ENCODE peak calls at places on chromosomes 5 and 9, in nine cellular contexts. One of them, this sample, is unnamed.

GRCh38 chr5:141787376-141787775 is 90.8 kb downstream of the PCDH1 start:
- DNase-seq in stomach: no peak
- DNase-seq in GM23338: no peak
- DNase-seq in HL-60: no peak
- DNase-seq in breast epithelium: no peak
- DNase-seq in endothelial cell of umbilical vein: no peak
- DNase-seq in sigmoid colon: no peak
- DNase-seq in HCT116: no peak
- DNase-seq in spleen: no peak
- DNase-seq in this sample: no peak

GRCh38 chr5:38546691-38547146 is 9.7 kb downstream of the LIFR start:
- DNase-seq in stomach: no peak
- DNase-seq in breast epithelium: no peak
- DNase-seq in spleen: no peak
- DNase-seq in sigmoid colon: no peak
- DNase-seq in HL-60: no peak
- DNase-seq in GM23338: no peak
- DNase-seq in endothelial cell of umbilical vein: no peak
- DNase-seq in HCT116: no peak
- DNase-seq in this sample: no peak

GRCh38 chr5:1840741-1841521 is 39.7 kb downstream of the NDUFS6 start:
- DNase-seq in stomach: no peak
- DNase-seq in spleen: peak
- DNase-seq in endothelial cell of umbilical vein: no peak
- DNase-seq in HCT116: no peak
- DNase-seq in sigmoid colon: no peak
- DNase-seq in HL-60: no peak
- DNase-seq in GM23338: peak
- DNase-seq in breast epithelium: no peak
- DNase-seq in this sample: no peak

GRCh38 chr9:16252631-16253030 is 617.8 kb downstream of the BNC2 start:
- DNase-seq in HL-60: no peak
- DNase-seq in breast epithelium: no peak
- DNase-seq in spleen: no peak
- DNase-seq in GM23338: peak
- DNase-seq in sigmoid colon: no peak
- DNase-seq in stomach: no peak
- DNase-seq in endothelial cell of umbilical vein: no peak
- DNase-seq in HCT116: no peak
- DNase-seq in this sample: no peak

GRCh38 chr9:94639996-94640376 is 668 bp upstream of the FBP1 start:
- DNase-seq in stomach: no peak
- DNase-seq in HL-60: no peak
- DNase-seq in spleen: no peak
- DNase-seq in HCT116: no peak
- DNase-seq in GM23338: peak
- DNase-seq in endothelial cell of umbilical vein: no peak
- DNase-seq in breast epithelium: no peak
- DNase-seq in sigmoid colon: no peak
- DNase-seq in this sample: peak

GRCh38 chr9:93900971-93901861 is 53.9 kb downstream of the BARX1 start:
- DNase-seq in spleen: peak
- DNase-seq in GM23338: no peak
- DNase-seq in sigmoid colon: peak
- DNase-seq in breast epithelium: peak
- DNase-seq in endothelial cell of umbilical vein: no peak
- DNase-seq in HL-60: no peak
- DNase-seq in HCT116: no peak
- DNase-seq in stomach: no peak
- DNase-seq in this sample: peak

GRCh38 chr9:37197158-37198033 is 77.0 kb downstream of the ZCCHC7 start:
- DNase-seq in stomach: no peak
- DNase-seq in GM23338: peak
- DNase-seq in HL-60: peak
- DNase-seq in sigmoid colon: no peak
- DNase-seq in spleen: no peak
- DNase-seq in endothelial cell of umbilical vein: peak
- DNase-seq in HCT116: no peak
- DNase-seq in breast epithelium: no peak
- DNase-seq in this sample: no peak

GRCh38 chr5:150139334-150139733 is 16.3 kb downstream of the PDGFRB start:
- DNase-seq in stomach: no peak
- DNase-seq in HL-60: no peak
- DNase-seq in spleen: no peak
- DNase-seq in endothelial cell of umbilical vein: no peak
- DNase-seq in breast epithelium: no peak
- DNase-seq in GM23338: no peak
- DNase-seq in HCT116: no peak
- DNase-seq in sigmoid colon: no peak
- DNase-seq in this sample: no peak

GRCh38 chr9:69213647-69214046 is 39.6 kb downstream of the TJP2 start:
- DNase-seq in GM23338: no peak
- DNase-seq in HCT116: no peak
- DNase-seq in spleen: no peak
- DNase-seq in breast epithelium: no peak
- DNase-seq in endothelial cell of umbilical vein: no peak
- DNase-seq in sigmoid colon: no peak
- DNase-seq in stomach: no peak
- DNase-seq in HL-60: no peak
- DNase-seq in this sample: no peak

GRCh38 chr9:110141118-110141797 is 66.7 kb downstream of the C9orf152 start:
- DNase-seq in HL-60: no peak
- DNase-seq in endothelial cell of umbilical vein: peak
- DNase-seq in stomach: no peak
- DNase-seq in spleen: no peak
- DNase-seq in sigmoid colon: peak
- DNase-seq in breast epithelium: no peak
- DNase-seq in GM23338: no peak
- DNase-seq in HCT116: no peak
- DNase-seq in this sample: no peak

GRCh38 chr9:81391457-81391825 is 297.9 kb downstream of the TLE1 start:
- DNase-seq in sigmoid colon: no peak
- DNase-seq in HCT116: no peak
- DNase-seq in stomach: no peak
- DNase-seq in HL-60: no peak
- DNase-seq in GM23338: no peak
- DNase-seq in endothelial cell of umbilical vein: no peak
- DNase-seq in breast epithelium: no peak
- DNase-seq in spleen: no peak
- DNase-seq in this sample: no peak

GRCh38 chr9:84322830-84323229 is 17.7 kb downstream of the SLC28A3 start:
- DNase-seq in GM23338: no peak
- DNase-seq in HCT116: no peak
- DNase-seq in HL-60: no peak
- DNase-seq in endothelial cell of umbilical vein: peak
- DNase-seq in stomach: no peak
- DNase-seq in spleen: no peak
- DNase-seq in sigmoid colon: no peak
- DNase-seq in breast epithelium: no peak
- DNase-seq in this sample: no peak

GRCh38 chr9:84314306-84314705 is 26.3 kb downstream of the SLC28A3 start:
- DNase-seq in HCT116: no peak
- DNase-seq in GM23338: no peak
- DNase-seq in endothelial cell of umbilical vein: no peak
- DNase-seq in breast epithelium: no peak
- DNase-seq in sigmoid colon: no peak
- DNase-seq in HL-60: no peak
- DNase-seq in stomach: no peak
- DNase-seq in spleen: no peak
- DNase-seq in this sample: no peak

GRCh38 chr9:84315278-84315877 is 25.2 kb downstream of the SLC28A3 start:
- DNase-seq in sigmoid colon: no peak
- DNase-seq in HL-60: peak
- DNase-seq in GM23338: peak
- DNase-seq in spleen: no peak
- DNase-seq in HCT116: peak
- DNase-seq in endothelial cell of umbilical vein: peak
- DNase-seq in breast epithelium: no peak
- DNase-seq in stomach: peak
- DNase-seq in this sample: peak

DNA sequence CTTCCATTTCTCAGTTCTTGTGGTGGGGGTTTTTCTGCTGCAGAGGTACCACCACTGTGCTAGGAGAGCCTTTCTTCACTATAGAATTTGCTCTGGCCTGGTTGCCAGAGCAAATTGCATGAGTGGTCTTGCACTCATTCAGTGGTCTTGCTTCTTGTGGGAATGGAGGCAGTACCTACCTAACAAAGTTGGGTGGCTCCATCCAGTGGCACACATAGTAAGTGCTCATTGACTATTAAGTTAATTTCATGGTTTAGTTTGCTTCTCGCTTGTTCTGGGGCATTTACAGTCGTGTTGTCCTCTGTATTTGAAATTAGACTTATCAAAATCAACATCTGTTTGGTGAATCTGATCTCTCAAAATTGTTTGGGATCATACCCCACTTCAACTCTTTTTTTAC is 23.0 kb downstream of the SLC28A3 start:
- DNase-seq in HCT116: peak
- DNase-seq in GM23338: peak
- DNase-seq in HL-60: no peak
- DNase-seq in sigmoid colon: no peak
- DNase-seq in breast epithelium: no peak
- DNase-seq in stomach: no peak
- DNase-seq in spleen: no peak
- DNase-seq in endothelial cell of umbilical vein: no peak
- DNase-seq in this sample: no peak
- TF ChIP-seq CTCF in HCT116: peak
- TF ChIP-seq CTCF in GM23338: peak
- TF ChIP-seq CTCF in HL-60: no peak
- TF ChIP-seq CTCF in sigmoid colon: no peak
- TF ChIP-seq CTCF in breast epithelium: no peak
- TF ChIP-seq CTCF in stomach: no peak
- TF ChIP-seq CTCF in spleen: no peak
- TF ChIP-seq CTCF in endothelial cell of umbilical vein: no peak
- TF ChIP-seq CTCF in this sample: no peak

GRCh38 chr5:57174128-57174849 is 430 bp downstream of the GPBP1 start:
- DNase-seq in breast epithelium: peak
- DNase-seq in HCT116: no peak
- DNase-seq in stomach: peak
- DNase-seq in sigmoid colon: peak
- DNase-seq in HL-60: peak
- DNase-seq in endothelial cell of umbilical vein: peak
- DNase-seq in GM23338: peak
- DNase-seq in spleen: no peak
- DNase-seq in this sample: peak
- TF ChIP-seq POLR2AphosphoS5 in breast epithelium: no peak
- TF ChIP-seq POLR2AphosphoS5 in HCT116: no peak
- TF ChIP-seq POLR2AphosphoS5 in stomach: no peak
- TF ChIP-seq POLR2AphosphoS5 in sigmoid colon: no peak
- TF ChIP-seq POLR2AphosphoS5 in HL-60: no peak
- TF ChIP-seq POLR2AphosphoS5 in endothelial cell of umbilical vein: no peak
- TF ChIP-seq POLR2AphosphoS5 in GM23338: no peak
- TF ChIP-seq POLR2AphosphoS5 in spleen: no peak
- TF ChIP-seq POLR2AphosphoS5 in this sample: no peak

GRCh38 chr5:164377746-164378145 is 872.3 kb downstream of the MAT2B start:
- DNase-seq in breast epithelium: no peak
- DNase-seq in sigmoid colon: no peak
- DNase-seq in GM23338: no peak
- DNase-seq in HCT116: no peak
- DNase-seq in spleen: no peak
- DNase-seq in HL-60: no peak
- DNase-seq in endothelial cell of umbilical vein: no peak
- DNase-seq in stomach: no peak
- DNase-seq in this sample: no peak
- TF ChIP-seq CTCF in breast epithelium: no peak
- TF ChIP-seq CTCF in sigmoid colon: no peak
- TF ChIP-seq CTCF in GM23338: no peak
- TF ChIP-seq CTCF in HCT116: no peak
- TF ChIP-seq CTCF in spleen: no peak
- TF ChIP-seq CTCF in HL-60: no peak
- TF ChIP-seq CTCF in endothelial cell of umbilical vein: no peak
- TF ChIP-seq CTCF in stomach: no peak
- TF ChIP-seq CTCF in this sample: no peak

GRCh38 chr5:61631438-61631941 is 299.4 kb downstream of the ZSWIM6 start:
- DNase-seq in sigmoid colon: peak
- DNase-seq in stomach: no peak
- DNase-seq in endothelial cell of umbilical vein: peak
- DNase-seq in breast epithelium: no peak
- DNase-seq in spleen: no peak
- DNase-seq in HL-60: no peak
- DNase-seq in HCT116: no peak
- DNase-seq in GM23338: peak
- DNase-seq in this sample: peak
- TF ChIP-seq POLR2AphosphoS5 in sigmoid colon: peak
- TF ChIP-seq POLR2AphosphoS5 in stomach: peak
- TF ChIP-seq POLR2AphosphoS5 in endothelial cell of umbilical vein: no peak
- TF ChIP-seq POLR2AphosphoS5 in breast epithelium: no peak
- TF ChIP-seq POLR2AphosphoS5 in spleen: no peak
- TF ChIP-seq POLR2AphosphoS5 in HL-60: no peak
- TF ChIP-seq POLR2AphosphoS5 in HCT116: no peak
- TF ChIP-seq POLR2AphosphoS5 in GM23338: no peak
- TF ChIP-seq POLR2AphosphoS5 in this sample: no peak

DNA sequence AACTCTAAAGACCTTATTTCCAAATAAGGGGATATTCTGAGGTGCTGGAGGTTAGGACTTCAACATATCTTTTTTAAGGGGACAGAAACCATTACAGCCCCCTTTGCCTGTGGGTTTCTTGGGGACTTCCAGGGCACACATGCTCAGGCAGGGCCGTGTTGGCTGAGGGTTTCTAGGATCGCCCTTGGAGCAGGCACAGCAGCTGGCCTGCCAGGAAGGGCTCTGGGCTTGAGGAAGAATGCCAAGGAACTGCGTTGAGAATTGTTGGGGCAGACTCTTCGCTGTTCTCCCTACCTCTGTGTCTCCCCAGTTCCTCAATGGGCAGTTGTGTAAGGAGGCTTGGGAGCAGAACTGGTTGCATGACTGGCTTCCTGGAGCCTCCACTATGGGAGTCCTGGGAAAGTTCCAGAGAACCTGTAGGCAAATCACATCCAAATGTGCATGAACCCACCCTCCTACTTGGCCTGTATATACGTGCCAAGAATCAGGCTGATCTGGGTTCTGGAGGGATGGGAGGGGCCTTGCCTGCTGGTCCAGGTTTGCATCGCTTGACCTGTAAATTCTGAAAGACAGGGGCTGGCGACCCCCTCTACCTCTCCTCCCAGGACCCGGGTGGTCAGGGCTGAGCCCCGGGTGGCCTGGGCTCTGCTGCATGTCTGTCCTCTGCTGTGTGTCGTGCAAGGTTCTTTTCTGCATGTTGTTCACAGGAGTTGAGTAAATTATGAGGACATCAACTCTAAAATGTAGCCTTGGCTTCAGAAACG is 65.5 kb downstream of the HSPA4 start:
- DNase-seq in GM23338: no peak
- DNase-seq in endothelial cell of umbilical vein: no peak
- DNase-seq in breast epithelium: no peak
- DNase-seq in HCT116: no peak
- DNase-seq in spleen: no peak
- DNase-seq in stomach: no peak
- DNase-seq in HL-60: no peak
- DNase-seq in sigmoid colon: no peak
- DNase-seq in this sample: no peak
- TF ChIP-seq CTCF in GM23338: no peak
- TF ChIP-seq CTCF in endothelial cell of umbilical vein: no peak
- TF ChIP-seq CTCF in breast epithelium: no peak
- TF ChIP-seq CTCF in HCT116: no peak
- TF ChIP-seq CTCF in spleen: no peak
- TF ChIP-seq CTCF in stomach: no peak
- TF ChIP-seq CTCF in HL-60: no peak
- TF ChIP-seq CTCF in sigmoid colon: no peak
- TF ChIP-seq CTCF in this sample: no peak